ENCODE peak calls at places on chromosome 17, in nine cellular contexts. X is NAMALWA; C is HTR-8/SVneo; M is NCI-H1105; W is NCI-H69; S is cerebellar nuclear complex; Q is thoracic aorta; D is CD8-positive, alpha-beta T cell; O is amniotic stem cell. T is an unnamed sample.
A peak's percentile ranks its signal among the peaks of the same experiment; 100 is the strongest.

GRCh38 chr17:9224485-9224884 is 203.2 kb downstream of the NTN1 start:
- DNase-seq in Q (no peak), X (no peak), C (no peak), M (no peak), S (no peak), W (no peak), O (no peak), D (no peak), T (no peak)

GRCh38 chr17:45172541-45173286 is 11.0 kb downstream of the HEXIM2 start:
- DNase-seq in X (peak; percentile 36), S (peak; percentile 73), M (no peak), C (peak; percentile 97), D (peak; percentile 76), Q (peak; percentile 73), W (peak; percentile 87), O (no peak), T (no peak)

GRCh38 chr17:7549401-7550055 is 670 bp downstream of the TNFSF12 start:
- DNase-seq in S (no peak), D (peak; percentile 67), O (no peak), C (no peak), X (no peak), M (no peak), W (no peak), Q (no peak), T (no peak)

GRCh38 chr17:2883544-2884203 is 87.4 kb downstream of the RAP1GAP2 start:
- DNase-seq in C (peak; percentile 77), Q (no peak), M (peak; percentile 5), D (no peak), O (no peak), X (no peak), W (peak; percentile 82), S (no peak), T (no peak)

GRCh38 chr17:44198721-44199552 is 747 bp downstream of the ATXN7L3 start:
- DNase-seq in Q (no peak), S (no peak), W (peak; percentile 84), D (peak; percentile 75), M (no peak), O (no peak), C (peak; percentile 79), X (peak; percentile 62), T (no peak)

GRCh38 chr17:39800540-39800939 is 62.8 kb downstream of the GRB7 start:
- DNase-seq in M (peak; percentile 27), W (peak; percentile 90), O (no peak), C (no peak), S (no peak), X (no peak), Q (no peak), D (peak; percentile 70), T (no peak)

GRCh38 chr17:27553019-27553511 is 77.9 kb upstream of the LGALS9 start:
- DNase-seq in Q (no peak), D (no peak), X (no peak), S (no peak), C (no peak), M (no peak), W (no peak), O (no peak), T (no peak)

GRCh38 chr17:18246880-18247612 is 11.5 kb downstream of the FLII start:
- DNase-seq in W (peak; percentile 89), X (peak; percentile 45), C (no peak), D (no peak), M (peak; percentile 95), Q (no peak), O (no peak), S (no peak), T (no peak)

GRCh38 chr17:4511199-4511932 is 12.7 kb downstream of the SPNS2 start:
- DNase-seq in O (no peak), W (no peak), D (no peak), C (no peak), Q (no peak), M (no peak), X (no peak), S (no peak), T (no peak)

GRCh38 chr17:76645481-76645880 is 1.9 kb upstream of the ST6GALNAC1 start:
- DNase-seq in D (no peak), C (no peak), Q (no peak), W (no peak), X (no peak), S (no peak), O (no peak), M (no peak), T (no peak)

GRCh38 chr17:8057691-8058114 is 18.8 kb downstream of the ALOX15B start:
- DNase-seq in X (peak; percentile 84), Q (no peak), O (peak; percentile 72), D (peak; percentile 62), C (peak; percentile 87), S (no peak), W (peak; percentile 70), M (peak; percentile 89), T (peak; percentile 67)

GRCh38 chr17:2138318-2138717 is 83.4 kb downstream of the HIC1 start:
- DNase-seq in C (no peak), X (peak; percentile 33), M (no peak), W (peak; percentile 77), S (no peak), D (no peak), Q (no peak), O (no peak), T (no peak)

GRCh38 chr17:76410328-76410965 is 26.0 kb downstream of the SPHK1 start:
- DNase-seq in S (no peak), Q (no peak), W (no peak), C (no peak), X (no peak), D (no peak), M (no peak), O (no peak), T (no peak)

GRCh38 chr17:17419621-17420020 is 57.2 kb upstream of the MED9 start:
- DNase-seq in M (no peak), S (no peak), O (no peak), X (no peak), D (no peak), Q (no peak), C (no peak), W (no peak), T (no peak)

T was measured in astrocyte of the cerebellum.